ENCODE peak calls at places on chromosomes 16 and 17, in four cellular contexts. E is NCI-H2029; Y is effector memory CD4-positive, alpha-beta T cell; C is astrocyte of the spinal cord. V is an unnamed sample.

GRCh38 chr17:50943575-50943933 is 77.4 kb upstream of the TOB1 start:
- DNase-seq in E (no peak), Y (no peak), C (no peak), V (no peak)

GRCh38 chr16:75043175-75043937 is 44.5 kb downstream of the ZNRF1 start:
- DNase-seq in E (no peak), Y (no peak), C (peak; percentile 24), V (no peak)

GRCh38 chr17:71224824-71225575 is 895.8 kb upstream of the SOX9 start:
- DNase-seq in E (no peak), Y (no peak), C (peak; percentile 40), V (no peak)

GRCh38 chr16:3607161-3607560 is 4.2 kb downstream of the SLX4 start:
- DNase-seq in E (no peak), Y (no peak), C (no peak), V (no peak)

GRCh38 chr17:15447928-15448579 is 19.4 kb downstream of the CDRT4 start:
- DNase-seq in E (no peak), Y (no peak), C (no peak), V (no peak)

GRCh38 chr16:65909310-65910050 is 457.0 kb upstream of the CDH5 start:
- DNase-seq in E (peak; percentile 72), Y (no peak), C (no peak), V (no peak)

GRCh38 chr17:68431661-68432071 is 25.6 kb downstream of the WIPI1 start:
- DNase-seq in E (no peak), Y (no peak), C (peak; percentile 30), V (no peak)

GRCh38 chr16:53740476-53740875 is 36.5 kb downstream of the FTO start:
- DNase-seq in E (no peak), Y (no peak), C (no peak), V (no peak)

GRCh38 chr16:1258906-1259759 is 3.3 kb downstream of the TPSD1 start:
- DNase-seq in E (peak; percentile 8), Y (no peak), C (no peak), V (no peak)

GRCh38 chr16:11078812-11079459 is 134.6 kb downstream of the CLEC16A start:
- DNase-seq in E (no peak), Y (no peak), C (peak; percentile 89), V (peak; percentile 91)

GRCh38 chr16:66483689-66484452 is 56.8 kb downstream of the BEAN1 start:
- DNase-seq in E (peak; percentile 55), Y (peak; percentile 38), C (peak; percentile 63), V (no peak)

GRCh38 chr17:1006054-1006453 is 9.1 kb downstream of the TIMM22 start:
- DNase-seq in E (peak; percentile 18), Y (no peak), C (no peak), V (no peak)

GRCh38 chr17:70654706-70655105 is 485.4 kb downstream of the KCNJ2 start:
- DNase-seq in E (no peak), Y (no peak), C (no peak), V (no peak)

GRCh38 chr16:568401-569258 is 1.1 kb upstream of the PIGQ start:
- DNase-seq in E (no peak), Y (no peak), C (no peak), V (no peak)

GRCh38 chr16:68311316-68311620 is 449 bp downstream of the PRMT7 start:
- DNase-seq in E (no peak), Y (no peak), C (peak; percentile 40), V (no peak)

GRCh38 chr17:60248618-60249516 is 99.1 kb downstream of the CA4 start:
- DNase-seq in E (no peak), Y (no peak), C (peak; percentile 20), V (no peak)

GRCh38 chr16:13055480-13055879 is 154.1 kb downstream of the SHISA9 start:
- DNase-seq in E (no peak), Y (no peak), C (no peak), V (no peak)

GRCh38 chr16:89431158-89431584 is 59.2 kb downstream of the ANKRD11 start:
- DNase-seq in E (no peak), Y (no peak), C (peak; percentile 49), V (peak; percentile 85)

GRCh38 chr17:39782481-39782880 is 44.7 kb downstream of the GRB7 start:
- DNase-seq in E (peak; percentile 23), Y (no peak), C (no peak), V (no peak)

GRCh38 chr16:21134053-21134452 is 16.6 kb downstream of the DNAH3 start:
- DNase-seq in E (no peak), Y (no peak), C (no peak), V (no peak)

GRCh38 chr17:41871789-41872188 is 6.6 kb upstream of the KLHL11 start:
- DNase-seq in E (no peak), Y (no peak), C (no peak), V (no peak)

GRCh38 chr17:1644493-1645206 is 882 bp downstream of the SCARF1 start:
- DNase-seq in E (no peak), Y (no peak), C (peak; percentile 30), V (peak; percentile 15)

GRCh38 chr17:34393401-34393800 is 30.4 kb upstream of the CCL1 start:
- DNase-seq in E (peak; percentile 43), Y (no peak), C (no peak), V (no peak)

GRCh38 chr16:31135535-31136286 is at the start of gene PRSS8:
- DNase-seq in E (peak; percentile 41), Y (no peak), C (no peak), V (no peak)

V was measured in GM04504.